ENCODE peak calls at places on chromosomes 3 and 15, in ten cellular contexts. W is GM23338; H is caudate nucleus; G is CD4-positive, alpha-beta memory T cell; O is pancreas; S is ovary; F is dorsolateral prefrontal cortex; Z is tibial artery; D is H1; L is uterus. M is an unnamed sample.

GRCh38 chr3:112531358-112531781 is 30.4 kb downstream of the ATG3 start:
- DNase-seq in Z (no peak), G (peak), H (no peak), S (no peak), D (no peak), F (no peak), L (no peak), O (no peak), W (peak), M (no peak)

GRCh38 chr3:51968175-51968681 is 974 bp upstream of the PCBP4 start:
- DNase-seq in H (no peak), L (peak), W (peak), Z (no peak), G (no peak), O (peak), S (peak), D (no peak), F (no peak), M (no peak)

GRCh38 chr3:73351423-73352071 is 273.2 kb downstream of the PDZRN3 start:
- DNase-seq in O (no peak), W (no peak), S (no peak), D (no peak), Z (no peak), G (no peak), L (peak), H (no peak), F (no peak), M (no peak)

GRCh38 chr3:195867631-195868335 is 40.6 kb downstream of the TNK2 start:
- DNase-seq in F (no peak), W (no peak), S (no peak), H (no peak), L (no peak), G (no peak), D (no peak), O (peak), Z (no peak), M (no peak)

GRCh38 chr3:71006810-71007785 is 576.4 kb downstream of the FOXP1 start:
- DNase-seq in Z (no peak), S (no peak), O (no peak), L (no peak), D (peak), H (no peak), W (peak), G (peak), F (no peak), M (no peak)

GRCh38 chr3:171177056-171177455 is 150.5 kb upstream of the SLC2A2 start:
- DNase-seq in Z (no peak), L (no peak), H (no peak), G (no peak), D (no peak), S (no peak), W (no peak), O (no peak), F (no peak), M (no peak)

GRCh38 chr3:185208836-185209235 is 45.0 kb downstream of the EHHADH start:
- DNase-seq in H (no peak), D (no peak), W (no peak), F (no peak), Z (no peak), S (no peak), O (no peak), G (no peak), L (no peak), M (no peak)

GRCh38 chr3:58065700-58066167 is 57.5 kb downstream of the FLNB start:
- DNase-seq in F (no peak), W (no peak), H (no peak), L (no peak), D (no peak), Z (no peak), O (no peak), S (no peak), G (no peak), M (no peak)

GRCh38 chr15:68592548-68592947 is 13.8 kb downstream of the CORO2B start:
- DNase-seq in L (no peak), Z (no peak), S (no peak), W (no peak), D (no peak), G (no peak), F (no peak), O (no peak), H (no peak), M (no peak)

GRCh38 chr15:100017140-100017539 is 283.9 kb upstream of the LYSMD4 start:
- DNase-seq in G (no peak), O (no peak), Z (no peak), H (no peak), F (no peak), W (no peak), S (no peak), L (no peak), D (no peak), M (no peak)

GRCh38 chr3:13235897-13236296 is 162.7 kb upstream of the IQSEC1 start:
- DNase-seq in G (no peak), O (no peak), S (no peak), D (no peak), F (no peak), L (no peak), Z (no peak), H (no peak), W (no peak), M (no peak)

GRCh38 chr3:168847293-168847883 is 751.7 kb upstream of the GOLIM4 start:
- DNase-seq in F (no peak), W (peak), O (no peak), H (no peak), D (no peak), Z (no peak), G (no peak), L (no peak), S (no peak), M (no peak)

GRCh38 chr3:187955076-187955952 is 198.6 kb upstream of the LPP start:
- DNase-seq in O (no peak), W (no peak), D (no peak), S (peak), F (no peak), Z (peak), G (no peak), L (peak), H (no peak), M (no peak)

GRCh38 chr15:63446260-63446659 is 58.1 kb upstream of the USP3 start:
- DNase-seq in D (no peak), L (no peak), O (no peak), W (no peak), G (peak), H (no peak), F (no peak), Z (no peak), S (no peak), M (peak)

GRCh38 chr3:14811733-14812132 is 7.0 kb upstream of the FGD5 start:
- DNase-seq in D (no peak), Z (no peak), H (no peak), G (no peak), O (no peak), F (no peak), L (no peak), W (peak), S (no peak), M (no peak)

GRCh38 chr3:184696643-184697042 is 15.2 kb downstream of the MAGEF1 start:
- DNase-seq in W (no peak), Z (no peak), D (no peak), O (no peak), G (no peak), H (no peak), L (no peak), F (no peak), S (no peak), M (no peak)

GRCh38 chr3:54427951-54428871 is 305.9 kb downstream of the CACNA2D3 start:
- DNase-seq in W (peak), O (peak), D (peak), H (peak), L (peak), G (no peak), F (peak), Z (no peak), S (peak), M (no peak)

GRCh38 chr3:155912090-155912489 is 41.6 kb downstream of the GMPS start:
- DNase-seq in O (no peak), L (no peak), D (no peak), S (no peak), H (no peak), W (no peak), Z (no peak), F (no peak), G (no peak), M (no peak)

GRCh38 chr3:30689202-30689641 is 82.8 kb downstream of the TGFBR2 start:
- DNase-seq in Z (no peak), O (peak), L (no peak), D (no peak), G (no peak), H (no peak), S (no peak), W (no peak), F (no peak), M (no peak)

GRCh38 chr3:142450881-142451280 is 3.0 kb upstream of the XRN1 start:
- DNase-seq in G (no peak), O (no peak), W (no peak), D (no peak), H (no peak), Z (no peak), F (no peak), L (no peak), S (no peak), M (no peak)

GRCh38 chr15:101684384-101684783 is 32.2 kb upstream of the TM2D3 start:
- DNase-seq in F (no peak), O (no peak), H (no peak), S (no peak), Z (no peak), D (no peak), L (no peak), W (no peak), G (no peak), M (no peak)

GRCh38 chr3:36227982-36228381 is 152.3 kb upstream of the STAC start:
- DNase-seq in O (no peak), F (no peak), G (no peak), W (no peak), D (no peak), S (no peak), Z (no peak), L (no peak), H (no peak), M (no peak)

GRCh38 chr3:47985376-47985775 is 30.8 kb downstream of the MAP4 start:
- DNase-seq in D (no peak), L (no peak), Z (no peak), S (no peak), G (no peak), H (no peak), O (no peak), W (no peak), F (no peak), M (no peak)

GRCh38 chr3:39327746-39328349 is 1.7 kb upstream of the CCR8 start:
- DNase-seq in O (no peak), D (no peak), W (no peak), Z (no peak), S (no peak), H (no peak), F (no peak), G (peak), L (no peak), M (no peak)

GRCh38 chr3:123773681-123774431 is 110.3 kb downstream of the MYLK start:
- DNase-seq in H (no peak), W (no peak), Z (peak), G (no peak), F (peak), D (no peak), O (no peak), S (no peak), L (peak), M (no peak)

GRCh38 chr15:89963301-89964288 is 37.5 kb upstream of the ZNF710 start:
- DNase-seq in O (no peak), G (no peak), Z (no peak), H (no peak), S (no peak), W (no peak), F (no peak), D (no peak), L (no peak), M (no peak)

GRCh38 chr3:178960191-178960590 is 111.4 kb downstream of the ZMAT3 start:
- DNase-seq in O (no peak), F (no peak), S (no peak), L (no peak), G (no peak), W (no peak), Z (no peak), H (no peak), D (no peak), M (no peak)

GRCh38 chr15:67433495-67434099 is 87.3 kb upstream of the C15orf61 start:
- DNase-seq in L (peak), S (peak), H (no peak), O (peak), G (peak), Z (no peak), D (peak), W (peak), F (no peak), M (no peak)

GRCh38 chr15:72584006-72584405 is 70.5 kb upstream of the GOLGA6B start:
- DNase-seq in F (no peak), G (no peak), S (no peak), L (no peak), D (no peak), H (no peak), W (peak), Z (no peak), O (no peak), M (no peak)

GRCh38 chr15:39135989-39136388 is 444.9 kb upstream of the THBS1 start:
- DNase-seq in D (no peak), F (no peak), H (no peak), L (no peak), Z (no peak), O (no peak), W (no peak), G (no peak), S (no peak), M (no peak)

GRCh38 chr3:49803464-49804140 is 541 bp downstream of the INKA1 start:
- DNase-seq in H (no peak), S (no peak), D (no peak), L (peak), G (peak), Z (no peak), W (peak), O (no peak), F (no peak), M (peak)

GRCh38 chr3:17190353-17191078 is 305.8 kb downstream of the PLCL2 start:
- DNase-seq in G (no peak), Z (no peak), D (no peak), O (no peak), L (no peak), F (no peak), W (no peak), S (no peak), H (no peak), M (no peak)

GRCh38 chr3:63593779-63594178 is 58.7 kb upstream of the SNTN start:
- DNase-seq in O (no peak), W (no peak), Z (no peak), H (no peak), F (no peak), S (no peak), G (no peak), L (no peak), D (no peak), M (no peak)

GRCh38 chr3:197858598-197858997 is 67.5 kb downstream of the LRCH3 start:
- DNase-seq in G (no peak), O (no peak), H (no peak), Z (no peak), F (no peak), L (no peak), W (peak), D (no peak), S (no peak), M (no peak)

GRCh38 chr3:29751647-29752263 is 470.9 kb downstream of the RBMS3 start:
- DNase-seq in H (no peak), L (no peak), D (no peak), O (no peak), F (no peak), S (no peak), Z (peak), W (no peak), G (no peak), M (no peak)

GRCh38 chr3:62562017-62562416 is 188.7 kb upstream of the FEZF2 start:
- DNase-seq in L (no peak), H (no peak), D (no peak), O (no peak), G (no peak), F (no peak), S (no peak), W (no peak), Z (no peak), M (no peak)
- H3K27ac ChIP-seq in L (no peak), H (no peak), D (no peak), O (no peak), G (no peak), F (no peak), S (no peak), W (no peak), Z (peak), M (no peak)

DNA sequence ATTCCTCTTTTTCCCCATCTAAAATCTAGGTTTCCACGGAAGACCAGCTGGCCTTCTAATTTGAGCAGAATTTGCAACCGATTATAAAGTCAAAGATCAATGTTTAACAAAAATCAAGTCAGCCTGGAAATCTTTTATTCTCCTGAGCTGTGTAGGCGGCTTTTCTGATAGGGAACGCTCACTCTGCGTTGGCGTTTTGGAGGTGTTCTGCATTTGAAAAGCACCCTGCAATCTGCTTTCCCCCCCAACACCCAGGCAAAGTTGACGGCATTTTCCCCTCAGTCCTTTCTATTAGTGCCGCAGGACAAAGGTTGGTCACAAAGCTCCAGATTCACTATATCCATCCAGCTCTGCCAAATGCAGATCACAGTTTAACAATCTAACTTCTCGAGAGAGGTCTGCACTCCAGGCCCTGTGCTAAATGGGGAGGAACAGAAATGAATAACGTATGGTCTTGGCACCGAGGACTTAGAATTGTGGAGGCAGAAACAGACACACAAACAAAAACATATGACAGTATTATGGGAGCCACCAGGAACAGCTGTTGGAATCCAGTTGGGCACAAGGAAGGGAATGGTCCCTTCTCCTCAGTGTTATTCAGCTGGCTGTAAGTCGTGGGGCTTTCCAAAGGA is 50.4 kb upstream of the LARS2 start:
- DNase-seq in Z (no peak), G (no peak), L (no peak), O (no peak), W (peak), H (no peak), S (no peak), F (no peak), D (no peak), M (no peak)
- H3K27ac ChIP-seq in Z (no peak), G (no peak), L (no peak), O (no peak), W (peak), H (peak), S (no peak), F (no peak), D (no peak), M (no peak)

GRCh38 chr3:99931059-99931458 is 113.4 kb downstream of the CMSS1 start:
- DNase-seq in S (no peak), W (no peak), Z (no peak), O (no peak), D (no peak), H (no peak), G (no peak), F (no peak), L (no peak), M (no peak)
- H3K27ac ChIP-seq in S (no peak), W (no peak), Z (peak), O (no peak), D (no peak), H (no peak), G (no peak), F (no peak), L (peak), M (no peak)

GRCh38 chr3:72317491-72317890 is 530.8 kb downstream of the SHQ1 start:
- DNase-seq in L (no peak), S (no peak), D (no peak), O (peak), H (no peak), Z (no peak), G (no peak), F (no peak), W (no peak), M (no peak)

GRCh38 chr3:72318504-72319201 is 529.6 kb downstream of the SHQ1 start:
- DNase-seq in O (no peak), D (no peak), Z (no peak), G (no peak), F (no peak), L (no peak), H (no peak), S (no peak), W (no peak), M (no peak)

GRCh38 chr3:72320096-72320910 is 527.9 kb downstream of the SHQ1 start:
- DNase-seq in L (no peak), F (no peak), S (no peak), G (no peak), O (no peak), Z (no peak), D (no peak), W (no peak), H (no peak), M (no peak)

GRCh38 chr3:72320911-72321385 is 527.3 kb downstream of the SHQ1 start:
- DNase-seq in S (peak), W (no peak), L (no peak), F (no peak), O (no peak), Z (no peak), D (no peak), G (no peak), H (no peak), M (no peak)

DNA sequence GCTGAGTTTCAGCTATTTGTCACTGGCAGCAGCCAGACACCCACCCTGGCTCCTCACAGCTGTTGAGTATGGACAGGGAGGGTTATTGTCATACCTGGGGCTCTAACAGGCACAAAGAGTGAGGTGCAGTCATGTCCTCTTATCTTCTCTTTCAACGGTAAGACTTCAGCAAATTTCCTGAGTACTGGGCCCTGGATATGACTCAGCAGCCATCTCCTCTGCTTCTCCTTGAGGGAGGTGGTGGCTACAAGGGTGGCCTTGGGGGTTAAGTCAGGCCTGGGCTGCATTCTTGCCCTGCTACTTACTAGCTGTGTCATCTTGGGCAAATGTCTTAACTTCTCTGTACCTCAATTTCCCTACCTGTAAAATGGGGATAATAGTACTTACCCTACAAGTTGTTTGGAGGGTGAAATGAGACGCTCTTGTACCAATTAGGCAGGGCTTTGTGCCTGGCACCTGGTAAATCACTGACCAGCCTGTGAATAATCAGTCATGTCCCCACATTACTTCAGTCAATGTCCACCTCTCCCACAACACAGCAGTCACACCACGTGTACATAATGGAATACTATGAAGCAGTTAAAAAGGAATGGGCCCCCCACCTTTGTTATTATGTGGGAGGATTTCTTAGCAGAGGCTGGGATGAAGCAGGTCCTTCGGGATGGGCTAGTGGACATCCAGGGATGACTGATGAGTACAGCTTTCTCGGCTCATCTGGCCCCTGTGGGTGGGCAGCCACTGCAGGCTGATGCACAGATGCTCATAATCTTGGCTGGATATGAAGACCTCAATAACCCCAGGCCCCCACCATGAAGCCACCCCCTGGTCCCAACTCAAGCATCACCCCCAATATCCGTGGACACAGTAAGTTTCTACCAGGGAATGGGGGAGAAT is 528.8 kb downstream of the SHQ1 start:
- DNase-seq in F (no peak), O (no peak), S (no peak), Z (no peak), L (no peak), D (no peak), W (no peak), H (no peak), G (no peak), M (no peak)
- H3K27ac ChIP-seq in F (no peak), O (no peak), S (no peak), Z (no peak), L (no peak), D (no peak), W (no peak), H (no peak), G (no peak), M (peak)

DNA sequence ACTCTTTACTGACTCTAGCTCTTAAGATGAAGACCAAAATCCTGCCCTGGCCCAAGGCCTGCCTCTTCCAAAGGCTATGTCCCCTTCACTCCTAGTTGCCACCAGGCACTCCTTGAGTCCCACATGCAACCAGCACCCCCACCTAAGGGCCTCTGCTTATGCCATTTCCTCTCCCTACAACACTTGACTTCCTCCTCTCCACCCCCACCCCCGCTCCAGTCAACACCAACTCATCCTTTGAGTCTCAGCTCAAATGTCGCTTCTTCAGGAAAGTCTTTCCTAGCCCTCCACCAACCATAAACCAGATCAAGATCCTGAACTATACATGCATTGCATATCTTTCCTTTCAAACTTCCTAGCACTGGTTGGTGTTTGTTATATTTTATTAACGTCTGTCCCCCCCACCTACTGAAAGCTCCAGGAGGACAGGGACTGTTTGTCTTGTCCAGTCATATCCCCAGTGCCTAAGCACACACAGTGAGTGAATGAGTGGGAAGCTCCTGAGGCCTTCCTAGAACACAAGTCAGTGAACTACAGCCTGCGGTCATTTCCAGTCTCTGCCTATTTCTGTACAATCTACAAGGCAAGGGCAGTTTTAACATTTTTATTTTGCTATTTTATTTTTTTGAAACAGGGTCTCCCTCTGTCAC is 7.3 kb downstream of the TBC1D2B start:
- DNase-seq in G (no peak), H (no peak), L (no peak), O (no peak), W (no peak), D (no peak), S (no peak), F (no peak), Z (peak), M (no peak)
- H3K27ac ChIP-seq in G (peak), H (no peak), L (peak), O (no peak), W (peak), D (no peak), S (no peak), F (peak), Z (peak), M (no peak)